ENCODE peak calls at places on chromosomes 4 and X, in eight cellular contexts. E is cardiac fibroblast, A is SK-N-SH, F is AG09309, K is tibial artery, N is Calu3, Z is GM10248, I is Panc1. H is an unnamed sample.

GRCh38 chr4:78818530-78818929 is 42.4 kb downstream of the BMP2K start:
- DNase-seq in E (no peak), A (no peak), F (no peak), K (no peak), N (no peak), Z (no peak), I (no peak), H (no peak)

GRCh38 chr4:95560791-95561190 is 12.0 kb upstream of the UNC5C start:
- DNase-seq in E (no peak), A (no peak), F (no peak), K (no peak), N (no peak), Z (no peak), I (no peak), H (no peak)

GRCh38 chr4:110878992-110879391 is 256.1 kb upstream of the PITX2 start:
- DNase-seq in E (no peak), A (no peak), F (no peak), K (no peak), N (no peak), Z (no peak), I (no peak), H (no peak)

GRCh38 chr4:158484173-158484885 is 37.4 kb upstream of the RXFP1 start:
- DNase-seq in E (no peak), A (no peak), F (peak; percentile 47), K (no peak), N (no peak), Z (no peak), I (no peak), H (no peak)

GRCh38 chrX:54811301-54811885 is 3.8 kb downstream of the MAGED2 start:
- DNase-seq in E (no peak), A (no peak), F (no peak), K (no peak), N (no peak), Z (no peak), I (no peak), H (no peak)

GRCh38 chr4:7151668-7152227 is 40.6 kb upstream of the SORCS2 start:
- DNase-seq in E (no peak), A (peak; percentile 74), F (no peak), K (no peak), N (no peak), Z (no peak), I (no peak), H (no peak)

GRCh38 chr4:153521467-153521866 is 55.3 kb downstream of the TMEM131L start:
- DNase-seq in E (no peak), A (no peak), F (no peak), K (no peak), N (no peak), Z (no peak), I (no peak), H (no peak)

GRCh38 chrX:97685753-97686152 is 802.0 kb downstream of the RPA4 start:
- DNase-seq in E (peak; percentile 55), A (peak; percentile 41), F (peak; percentile 1), K (no peak), N (peak; percentile 45), Z (peak; percentile 20), I (peak; percentile 12), H (peak; percentile 12)

GRCh38 chr4:81682492-81682891 is 210.8 kb upstream of the RASGEF1B start:
- DNase-seq in E (no peak), A (no peak), F (no peak), K (no peak), N (no peak), Z (no peak), I (no peak), H (no peak)

GRCh38 chrX:153726286-153727107 is 1.8 kb downstream of the ABCD1 start:
- DNase-seq in E (peak; percentile 47), A (peak; percentile 80), F (no peak), K (peak; percentile 64), N (peak; percentile 36), Z (peak; percentile 83), I (no peak), H (peak; percentile 85)

GRCh38 chr4:48836658-48837057 is 5.8 kb downstream of the OCIAD1 start:
- DNase-seq in E (no peak), A (no peak), F (no peak), K (no peak), N (no peak), Z (no peak), I (no peak), H (no peak)

GRCh38 chrX:148382983-148383382 is 117.4 kb upstream of the AFF2 start:
- DNase-seq in E (no peak), A (no peak), F (no peak), K (no peak), N (no peak), Z (no peak), I (no peak), H (no peak)

GRCh38 chr4:125313497-125313896 is 1.3 kb upstream of the FAT4 start:
- DNase-seq in E (peak; percentile 94), A (peak; percentile 59), F (peak; percentile 75), K (no peak), N (peak; percentile 58), Z (peak; percentile 50), I (no peak), H (peak; percentile 60)

GRCh38 chrX:113833096-113833495 is 750.8 kb upstream of the HTR2C start:
- DNase-seq in E (peak; percentile 8), A (no peak), F (no peak), K (no peak), N (no peak), Z (no peak), I (no peak), H (peak; percentile 43)

GRCh38 chrX:10447577-10448214 is 172.7 kb downstream of the MID1 start:
- DNase-seq in E (peak; percentile 35), A (no peak), F (peak; percentile 17), K (no peak), N (peak; percentile 49), Z (no peak), I (no peak), H (no peak)

GRCh38 chrX:136185409-136186022 is 38.2 kb downstream of the FHL1 start:
- DNase-seq in E (peak; percentile 62), A (no peak), F (no peak), K (no peak), N (no peak), Z (no peak), I (no peak), H (no peak)

GRCh38 chr4:8594097-8595038 is 1.8 kb downstream of the CPZ start:
- DNase-seq in E (peak; percentile 80), A (peak; percentile 93), F (peak; percentile 46), K (peak; percentile 35), N (peak; percentile 62), Z (peak; percentile 81), I (peak; percentile 33), H (peak; percentile 75)

GRCh38 chrX:148135738-148136137 is 154.6 kb downstream of the FMR1NB start:
- DNase-seq in E (peak; percentile 20), A (no peak), F (no peak), K (no peak), N (no peak), Z (no peak), I (no peak), H (no peak)

GRCh38 chrX:136765957-136766356 is 14.8 kb downstream of the ARHGEF6 start:
- DNase-seq in E (no peak), A (no peak), F (no peak), K (no peak), N (no peak), Z (no peak), I (no peak), H (no peak)

GRCh38 chrX:22234380-22234779 is 38.3 kb upstream of the CBLL2 start:
- DNase-seq in E (no peak), A (no peak), F (no peak), K (no peak), N (no peak), Z (no peak), I (no peak), H (no peak)

DNA sequence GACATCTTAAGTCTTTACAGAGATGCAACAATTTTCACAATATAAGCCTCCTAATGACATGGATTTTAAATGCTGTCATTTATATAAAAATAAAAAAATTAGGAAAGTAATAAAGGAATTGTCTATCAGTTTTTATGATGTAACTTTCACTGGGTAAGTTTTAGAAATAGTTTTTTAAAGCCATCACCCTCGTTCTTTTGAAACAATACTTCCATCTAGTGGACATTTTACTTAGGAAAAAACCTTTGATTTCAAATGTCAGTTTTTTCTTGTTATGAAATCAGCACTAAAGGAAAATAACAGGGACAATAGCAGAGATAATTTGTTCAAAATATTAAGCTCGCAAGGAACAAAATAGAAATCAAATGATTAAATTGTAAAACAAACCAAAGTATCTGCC is 24.3 kb upstream of the NDNF start:
- DNase-seq in E (peak; percentile 53), A (peak; percentile 16), F (peak; percentile 25), K (no peak), N (no peak), Z (peak; percentile 9), I (no peak), H (no peak)
- TF ChIP-seq CTCF in E (peak; percentile 46), A (peak; percentile 73), F (peak; percentile 28), K (peak; percentile 62), N (peak; percentile 17), Z (peak; percentile 34), I (peak; percentile 27), H (peak; percentile 38)

DNA sequence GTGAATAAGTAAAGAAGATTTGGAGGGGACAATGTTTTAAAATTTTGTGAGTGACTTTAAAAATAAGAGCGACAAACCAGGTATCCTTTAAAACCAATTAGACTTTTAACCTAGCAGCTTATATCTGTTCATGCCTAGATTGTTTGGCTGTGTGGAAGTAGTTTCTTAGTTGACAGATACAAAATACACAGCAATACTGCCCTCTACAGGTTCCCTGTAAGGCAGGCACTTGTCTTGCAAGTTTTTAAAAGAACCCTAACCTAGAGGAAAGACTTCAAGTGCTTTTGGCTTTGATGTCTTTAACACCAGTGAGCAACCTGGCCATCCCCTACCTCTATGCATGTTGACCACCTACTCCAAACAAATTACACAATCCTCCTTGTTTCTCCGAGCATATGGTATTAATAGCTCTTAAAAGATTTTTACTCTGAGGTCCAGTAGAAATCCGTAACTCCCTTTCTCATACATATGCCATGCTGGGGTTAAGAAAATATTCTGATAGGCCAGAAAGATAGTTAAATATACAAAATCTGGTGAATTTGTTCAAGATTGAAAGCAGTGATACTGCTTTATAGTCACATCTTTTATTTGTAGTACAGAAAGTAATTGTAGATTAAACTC is 273.0 kb downstream of the ARHGAP24 start:
- DNase-seq in E (peak; percentile 93), A (peak; percentile 44), F (peak; percentile 73), K (no peak), N (peak; percentile 28), Z (peak; percentile 55), I (no peak), H (peak; percentile 48)
- TF ChIP-seq CTCF in E (peak; percentile 86), A (peak; percentile 97), F (peak; percentile 84), K (peak; percentile 91), N (peak; percentile 38), Z (peak; percentile 79), I (peak; percentile 72), H (peak; percentile 89)

DNA sequence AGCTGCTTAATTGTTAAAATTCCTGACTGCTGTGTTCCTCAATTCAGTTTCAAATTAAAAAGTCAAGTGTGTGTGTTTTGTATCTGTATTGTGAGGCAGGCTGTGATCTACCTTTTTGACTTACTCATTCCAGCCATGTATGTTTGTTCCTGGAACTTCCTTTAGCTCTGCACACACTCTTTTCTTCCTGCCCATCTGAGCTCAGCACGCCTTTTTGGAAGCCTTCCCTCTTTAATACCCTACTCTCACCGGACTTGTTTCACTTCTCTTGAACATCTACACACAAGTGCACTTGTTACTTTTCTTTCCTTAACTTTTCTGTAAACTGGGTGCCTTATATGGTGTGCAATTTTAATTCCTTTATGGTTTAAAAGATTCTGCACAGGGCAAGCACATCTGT is 66.3 kb upstream of the LIMCH1 start:
- DNase-seq in E (no peak), A (no peak), F (no peak), K (no peak), N (no peak), Z (no peak), I (no peak), H (no peak)
- TF ChIP-seq CTCF in E (no peak), A (no peak), F (no peak), K (no peak), N (no peak), Z (no peak), I (no peak), H (no peak)

GRCh38 chr4:143643399-143643798 is 57.1 kb downstream of the FREM3 start:
- DNase-seq in E (no peak), A (no peak), F (no peak), K (no peak), N (no peak), Z (no peak), I (no peak), H (no peak)
- TF ChIP-seq CTCF in E (no peak), A (no peak), F (no peak), K (no peak), N (no peak), Z (no peak), I (no peak), H (no peak)

H was measured in BE2C.